ENCODE peak calls at places on chromosomes 4 and X, in nine cellular contexts. P, G, R, B, V, X, A, W and H are unnamed samples.

GRCh38 chr4:121875663-121876062 is 5.4 kb upstream of the BBS7 start:
- DNase-seq in P (no peak), G (no peak), R (no peak), B (no peak), V (no peak), X (no peak), A (no peak), W (no peak), H (no peak)

GRCh38 chr4:138576684-138577083 is 334.5 kb upstream of the SLC7A11 start:
- DNase-seq in P (peak), G (no peak), R (no peak), B (no peak), V (no peak), X (peak), A (no peak), W (no peak), H (peak)

GRCh38 chrX:18099745-18100144 is 120.9 kb downstream of the BEND2 start:
- DNase-seq in P (no peak), G (no peak), R (no peak), B (no peak), V (no peak), X (no peak), A (no peak), W (no peak), H (no peak)

GRCh38 chrX:39438603-39439602 is 637.6 kb downstream of the MID1IP1 start:
- DNase-seq in P (no peak), G (no peak), R (no peak), B (no peak), V (no peak), X (no peak), A (no peak), W (no peak), H (no peak)

GRCh38 chrX:40150503-40150902 is 52.7 kb upstream of the BCOR start:
- DNase-seq in P (peak), G (no peak), R (no peak), B (no peak), V (no peak), X (peak), A (no peak), W (no peak), H (no peak)

GRCh38 chr4:176875026-176875425 is 82.3 kb upstream of the VEGFC start:
- DNase-seq in P (no peak), G (no peak), R (no peak), B (no peak), V (no peak), X (no peak), A (no peak), W (no peak), H (no peak)

GRCh38 chr4:47746122-47746521 is 91.7 kb downstream of the CORIN start:
- DNase-seq in P (no peak), G (no peak), R (no peak), B (no peak), V (no peak), X (no peak), A (no peak), W (no peak), H (no peak)

GRCh38 chr4:124202106-124202505 is 510.4 kb downstream of the ANKRD50 start:
- DNase-seq in P (no peak), G (no peak), R (no peak), B (no peak), V (no peak), X (peak), A (peak), W (no peak), H (no peak)

GRCh38 chrX:111649641-111650040 is 31.3 kb upstream of the ALG13 start:
- DNase-seq in P (no peak), G (no peak), R (no peak), B (no peak), V (no peak), X (no peak), A (no peak), W (no peak), H (no peak)

GRCh38 chr4:177448850-177449249 is 6.6 kb upstream of the AGA start:
- DNase-seq in P (no peak), G (peak), R (no peak), B (no peak), V (no peak), X (peak), A (no peak), W (no peak), H (no peak)

GRCh38 chr4:121789470-121789869 is 11.7 kb upstream of the EXOSC9 start:
- DNase-seq in P (no peak), G (no peak), R (no peak), B (no peak), V (no peak), X (no peak), A (no peak), W (no peak), H (no peak)